ENCODE peak calls at places on chromosome 14, in five cellular contexts. Y, M, B, K and N are unnamed samples.

GRCh38 chr14:101025656-101026055 is 122.1 kb upstream of the RTL1 start:
- DNase-seq in Y (peak; percentile 27), M (no peak), K (no peak), B (no peak), N (no peak)

GRCh38 chr14:67426983-67427601 is 15.1 kb upstream of the PLEK2 start:
- DNase-seq in B (peak; percentile 89), K (peak; percentile 64), M (peak; percentile 67), Y (peak; percentile 76), N (peak; percentile 84)

GRCh38 chr14:36505193-36505815 is 14.7 kb downstream of the NKX2-1 start:
- DNase-seq in K (no peak), M (no peak), B (no peak), Y (no peak), N (no peak)

GRCh38 chr14:64698899-64699298 is 5.3 kb upstream of the PLEKHG3 start:
- DNase-seq in Y (no peak), B (no peak), M (no peak), K (peak; percentile 44), N (no peak)

GRCh38 chr14:89304972-89305703 is 111.9 kb downstream of the FOXN3 start:
- DNase-seq in M (no peak), K (peak; percentile 53), B (peak; percentile 85), Y (no peak), N (no peak)

GRCh38 chr14:32560213-32560857 is 231.2 kb downstream of the AKAP6 start:
- DNase-seq in B (peak; percentile 92), K (no peak), M (peak; percentile 59), Y (no peak), N (peak; percentile 61)

GRCh38 chr14:56002876-56003625 is 115.2 kb upstream of the PELI2 start:
- DNase-seq in M (no peak), Y (no peak), B (no peak), K (no peak), N (no peak)

GRCh38 chr14:53955671-53956426 is 776 bp downstream of the BMP4 start:
- DNase-seq in Y (no peak), B (peak; percentile 28), M (no peak), K (peak; percentile 75), N (no peak)

GRCh38 chr14:53842938-53843337 is 113.7 kb downstream of the BMP4 start:
- DNase-seq in B (peak; percentile 96), K (no peak), Y (no peak), M (no peak), N (no peak)

GRCh38 chr14:24127673-24128072 is 2.8 kb upstream of the FITM1 start:
- DNase-seq in K (no peak), M (no peak), Y (no peak), B (no peak), N (no peak)
- H3K27ac ChIP-seq in K (no peak overlapping the region), M (no peak overlapping the region), Y (no peak overlapping the region), B (no peak overlapping the region), N (no peak overlapping the region)

DNA sequence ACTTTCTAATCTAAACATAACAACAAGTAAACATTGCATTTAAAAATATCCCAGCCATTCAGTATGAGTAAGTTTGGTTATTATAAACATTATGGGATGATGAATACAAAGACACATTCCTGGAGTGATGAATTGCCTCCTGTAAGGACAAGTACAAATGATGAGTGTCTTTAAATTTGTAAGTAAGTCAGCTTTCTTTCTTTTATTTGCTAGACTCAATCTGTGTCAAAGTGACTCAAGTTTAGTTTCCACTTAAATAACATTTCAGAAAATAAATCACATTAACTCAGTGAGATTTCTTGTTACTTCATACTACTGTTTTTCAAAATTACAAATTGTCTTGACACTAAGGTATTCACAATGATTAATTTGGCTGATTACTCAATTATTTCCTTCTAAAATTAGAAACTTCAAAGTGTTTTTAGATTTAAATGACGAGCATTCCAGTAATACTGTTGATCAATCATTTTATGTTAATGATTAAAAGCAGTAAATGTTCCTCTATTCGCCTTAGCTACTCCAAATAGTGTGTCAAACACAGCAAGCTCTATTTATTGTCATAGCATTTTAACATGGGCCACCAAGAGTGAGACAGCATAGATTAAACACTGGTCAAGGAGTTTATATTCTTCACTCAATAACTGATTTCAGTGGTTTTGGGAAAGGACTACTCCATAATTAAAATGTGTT is 658.0 kb upstream of the MDGA2 start:
- DNase-seq in M (no peak), B (no peak), Y (no peak), K (no peak), N (no peak)
- H3K27ac ChIP-seq in M (no peak overlapping the region), B (no peak overlapping the region), Y (no peak overlapping the region), K (no peak overlapping the region), N (no peak overlapping the region)

DNA sequence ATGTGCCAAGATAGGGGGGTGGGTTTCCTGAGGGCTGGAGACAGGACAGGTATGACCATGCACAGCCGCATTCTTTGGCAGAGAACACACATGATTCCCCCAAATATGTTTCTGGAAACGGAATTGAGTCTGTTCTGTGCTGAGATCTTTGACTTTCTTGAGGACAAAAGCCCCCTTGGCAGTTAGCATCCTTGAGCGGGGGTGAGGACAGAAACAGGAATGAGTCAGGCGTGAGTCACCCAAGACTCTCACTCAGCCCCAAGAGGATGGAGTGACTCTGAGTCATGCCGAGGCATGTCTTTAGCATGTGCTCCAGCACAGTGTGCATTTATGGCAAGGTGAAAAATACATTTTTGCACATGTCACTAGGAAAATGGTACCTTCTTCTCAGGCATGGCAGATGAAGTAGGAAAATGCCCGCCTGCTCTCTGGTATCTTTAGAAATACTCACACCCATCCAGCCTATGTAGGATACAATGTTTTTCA is 52.1 kb downstream of the DAD1 start:
- DNase-seq in K (peak; percentile 85), M (no peak), Y (peak; percentile 73), B (peak; percentile 95), N (no peak)
- H3K27ac ChIP-seq in K (peak overlapping the region; percentile 30), M (no peak overlapping the region), Y (peak overlapping the region; percentile 99), B (no peak overlapping the region), N (no peak overlapping the region)

DNA sequence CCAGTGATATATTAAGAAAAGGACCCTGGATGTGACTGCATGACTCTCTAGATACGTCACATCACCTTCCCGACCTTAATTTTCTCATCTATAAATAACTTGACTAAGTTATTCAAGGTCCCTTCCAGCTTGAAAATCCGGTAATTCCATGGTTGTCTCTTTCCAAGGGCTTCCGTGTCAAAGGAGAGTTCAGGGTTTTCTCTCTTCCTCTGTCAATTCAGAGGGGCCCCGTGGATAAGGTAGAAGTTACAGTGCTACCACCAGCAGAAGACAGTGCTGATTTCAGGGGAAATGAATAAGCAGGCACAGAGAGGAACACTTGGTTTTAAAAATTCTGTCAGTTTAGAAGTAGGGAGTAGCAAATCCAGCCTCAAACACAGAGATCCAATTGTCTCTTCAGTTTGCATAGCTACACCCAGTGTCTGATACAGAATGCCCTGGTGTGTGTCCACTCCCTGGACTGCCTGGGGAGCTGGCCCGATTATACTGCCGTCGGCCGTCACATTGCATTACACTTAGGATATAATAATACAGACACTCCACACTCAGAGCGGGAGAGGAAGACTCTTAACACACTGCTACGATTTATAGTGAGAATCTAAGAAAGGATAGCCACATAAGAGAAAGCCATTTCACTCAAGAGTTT is 54.7 kb upstream of the GTF2A1 start:
- DNase-seq in Y (no peak), M (no peak), B (no peak), K (no peak), N (peak; percentile 37)
- H3K27ac ChIP-seq in Y (no peak overlapping the region), M (no peak overlapping the region), B (no peak overlapping the region), K (no peak overlapping the region), N (peak overlapping the region; percentile 49)

GRCh38 chr14:22096511-22096890 is 422.9 kb upstream of the OR4E1 start:
- DNase-seq in B (no peak), K (no peak), Y (no peak), M (no peak), N (no peak)
- H3K27ac ChIP-seq in B (no peak overlapping the region), K (no peak overlapping the region), Y (no peak overlapping the region), M (no peak overlapping the region), N (no peak overlapping the region)

GRCh38 chr14:24954037-24954696 is 95.8 kb downstream of the STXBP6 start:
- DNase-seq in M (no peak), Y (no peak), B (no peak), K (no peak), N (no peak)

GRCh38 chr14:24952851-24953666 is 96.9 kb downstream of the STXBP6 start:
- DNase-seq in B (no peak), K (no peak), Y (no peak), M (no peak), N (no peak)

GRCh38 chr14:24958271-24958670 is 91.7 kb downstream of the STXBP6 start:
- DNase-seq in B (peak; percentile 7), K (no peak), Y (no peak), M (no peak), N (no peak)

GRCh38 chr14:24954697-24955037 is 95.3 kb downstream of the STXBP6 start:
- DNase-seq in K (no peak), Y (no peak), M (no peak), B (no peak), N (no peak)

DNA sequence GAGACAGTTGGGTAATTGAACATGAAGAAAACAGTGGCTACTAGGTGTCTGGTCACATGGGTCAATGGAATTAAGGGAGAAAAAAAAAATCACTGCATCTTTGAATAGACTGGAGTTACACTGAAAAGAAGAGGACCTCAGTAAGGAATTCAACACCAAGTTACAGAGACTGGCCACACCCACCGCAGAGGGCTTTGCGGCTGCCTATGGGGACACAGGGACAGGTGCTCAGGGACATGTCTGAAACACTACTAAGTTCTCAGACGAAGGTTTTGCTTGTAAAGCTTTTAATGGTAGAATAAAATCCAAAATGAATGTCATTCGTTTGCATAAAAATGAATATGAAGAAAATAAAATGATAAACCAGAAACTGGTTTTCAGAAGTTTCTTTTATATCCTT is 93.8 kb downstream of the STXBP6 start:
- DNase-seq in B (no peak), Y (no peak), K (no peak), M (no peak), N (no peak)
- H3K27ac ChIP-seq in B (no peak overlapping the region), Y (no peak overlapping the region), K (no peak overlapping the region), M (no peak overlapping the region), N (no peak overlapping the region)

GRCh38 chr14:60430276-60430675 is 55.6 kb downstream of the C14orf39 start:
- DNase-seq in B (no peak), Y (no peak), M (no peak), K (no peak), N (no peak)
- H3K27ac ChIP-seq in B (no peak overlapping the region), Y (no peak overlapping the region), M (no peak overlapping the region), K (no peak overlapping the region), N (no peak overlapping the region)